ENCODE peak calls at places on chromosomes 13 and 19, in eight cellular contexts. W is vagina; V is pancreas; K is CD8-positive, alpha-beta memory T cell; J is tibial nerve; F is GM23248; G is right lobe of liver; M is DND-41. Q is an unnamed sample. For H3K4me1, the result is how much of the 10 kb centered on the place peaks cover.

GRCh38 chr13:85347251-85347650 is 452.0 kb downstream of the SLITRK6 start:
- DNase-seq in W (no peak), V (no peak), K (no peak), J (no peak), F (no peak), G (no peak), M (no peak), Q (no peak)

GRCh38 chr13:34627905-34628682 is 314.0 kb upstream of the NBEA start:
- DNase-seq in W (no peak), V (no peak), K (no peak), J (no peak), F (no peak), G (no peak), M (no peak), Q (no peak)

GRCh38 chr19:13022111-13022858 is 27.0 kb downstream of the NFIX start:
- DNase-seq in W (no peak), V (no peak), K (no peak), J (no peak), F (peak), G (no peak), M (no peak), Q (no peak)

GRCh38 chr19:662207-662961 is 630 bp downstream of the RNF126 start:
- DNase-seq in W (no peak), V (peak), K (peak), J (no peak), F (peak), G (peak), M (peak), Q (peak)

GRCh38 chr13:67857581-67858310 is 627.6 kb upstream of the PCDH9 start:
- DNase-seq in W (no peak), V (no peak), K (no peak), J (no peak), F (no peak), G (no peak), M (no peak), Q (no peak)

GRCh38 chr13:60788156-60788829 is 391.3 kb downstream of the TDRD3 start:
- DNase-seq in W (no peak), V (no peak), K (no peak), J (no peak), F (no peak), G (no peak), M (no peak), Q (no peak)

GRCh38 chr13:95552539-95553270 is at the start of gene CLDN10:
- DNase-seq in W (no peak), V (peak), K (no peak), J (no peak), F (no peak), G (no peak), M (no peak), Q (peak)

GRCh38 chr13:99218545-99218944 is 17.9 kb downstream of the UBAC2 start:
- DNase-seq in W (no peak), V (peak), K (no peak), J (no peak), F (no peak), G (peak), M (no peak), Q (no peak)

GRCh38 chr19:2171349-2172145 is 7.8 kb downstream of the DOT1L start:
- DNase-seq in W (no peak), V (peak), K (peak), J (no peak), F (no peak), G (no peak), M (peak), Q (no peak)

GRCh38 chr13:102402292-102402691 is 444 bp upstream of the FGF14 start:
- DNase-seq in W (no peak), V (no peak), K (peak), J (no peak), F (peak), G (peak), M (no peak), Q (no peak)

GRCh38 chr19:54188224-54188871 is 1.0 kb downstream of the MBOAT7 start:
- DNase-seq in W (no peak), V (peak), K (no peak), J (no peak), F (peak), G (no peak), M (peak), Q (peak)

GRCh38 chr13:40946485-40946884 is 72.6 kb downstream of the ELF1 start:
- DNase-seq in W (no peak), V (no peak), K (no peak), J (no peak), F (no peak), G (no peak), M (no peak), Q (peak)

GRCh38 chr13:27461940-27462584 is 11.7 kb upstream of the MTIF3 start:
- DNase-seq in W (no peak), V (no peak), K (no peak), J (no peak), F (peak), G (no peak), M (no peak), Q (no peak)

GRCh38 chr13:30593001-30593400 is 24.7 kb upstream of the USPL1 start:
- DNase-seq in W (no peak), V (no peak), K (no peak), J (no peak), F (no peak), G (no peak), M (no peak), Q (no peak)

GRCh38 chr19:6063576-6063961 is 46.7 kb downstream of the RFX2 start:
- DNase-seq in W (no peak), V (no peak), K (no peak), J (no peak), F (no peak), G (no peak), M (no peak), Q (no peak)
- H3K4me1 ChIP-seq in W (half or more), V (under half), K (under half), J (under half), F (under half), G (under half), M (under half), Q (under half)

GRCh38 chr13:46992383-46992952 is 95.6 kb upstream of the HTR2A start:
- DNase-seq in W (no peak), V (no peak), K (no peak), J (no peak), F (peak), G (no peak), M (no peak), Q (no peak)
- H3K4me1 ChIP-seq in W (under half), V (under half), K (under half), J (under half), F (under half), G (under half), M (under half), Q (under half)

DNA sequence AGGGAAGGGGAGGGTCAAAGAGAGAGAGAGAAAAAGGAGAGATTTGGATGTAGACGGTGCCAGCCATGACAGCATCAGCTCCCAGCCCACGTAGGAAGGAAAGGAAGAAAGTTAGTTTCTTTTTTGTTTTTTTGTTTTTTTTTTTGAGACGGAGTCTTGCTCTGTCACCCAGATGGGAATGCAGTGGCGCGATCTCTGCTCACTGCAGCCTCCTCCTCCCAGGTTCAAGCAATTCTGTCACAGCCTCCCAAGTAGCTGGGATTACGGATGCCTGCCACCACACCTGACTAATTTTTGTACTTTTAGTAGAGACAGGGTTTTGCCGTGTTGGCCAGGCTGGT is 27.6 kb downstream of the ELL start:
- DNase-seq in W (no peak), V (no peak), K (no peak), J (no peak), F (peak), G (no peak), M (no peak), Q (no peak)
- H3K4me1 ChIP-seq in W (half or more), V (under half), K (half or more), J (under half), F (under half), G (under half), M (under half), Q (under half)

DNA sequence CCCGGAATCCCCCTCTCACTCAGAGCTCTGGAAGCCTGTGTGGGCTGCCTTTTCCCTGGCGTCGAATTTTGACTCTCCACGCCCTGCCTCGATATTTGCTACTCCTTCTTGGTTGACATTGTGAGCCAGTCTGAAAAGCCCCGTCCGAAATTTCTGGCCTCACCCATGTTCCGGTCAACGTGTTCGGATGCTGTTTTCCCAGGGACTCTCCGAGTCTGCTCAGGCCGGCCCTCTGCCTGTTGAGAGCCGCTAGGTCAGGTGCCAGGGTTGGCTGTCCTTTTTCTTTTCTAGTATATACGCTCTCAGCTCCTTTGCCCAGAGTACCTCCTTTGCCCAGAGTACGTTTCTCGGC is 6.8 kb upstream of the DGKH start:
- DNase-seq in W (no peak), V (peak), K (no peak), J (no peak), F (peak), G (peak), M (no peak), Q (peak)
- H3K4me1 ChIP-seq in W (under half), V (under half), K (under half), J (under half), F (under half), G (under half), M (under half), Q (under half)

GRCh38 chr13:112730157-112730671 is 40.4 kb downstream of the ATP11A start:
- DNase-seq in W (no peak), V (no peak), K (no peak), J (no peak), F (no peak), G (no peak), M (no peak), Q (no peak)
- H3K4me1 ChIP-seq in W (under half), V (under half), K (under half), J (under half), F (under half), G (under half), M (under half), Q (under half)

DNA sequence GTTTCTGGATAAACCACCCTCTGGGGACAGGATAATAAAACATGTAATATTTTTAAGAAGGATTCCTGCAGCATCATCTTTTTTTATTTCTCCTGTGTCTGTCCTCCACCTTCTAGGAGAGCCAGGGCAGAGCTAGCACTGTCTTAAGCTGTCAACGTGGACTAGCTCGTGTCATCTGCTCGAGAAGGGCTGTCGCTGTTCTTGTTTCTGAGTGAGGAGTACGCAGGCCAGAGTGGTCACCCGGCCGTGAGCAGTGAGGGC is 13.9 kb downstream of the CAPN12 start:
- DNase-seq in W (no peak), V (no peak), K (no peak), J (no peak), F (no peak), G (peak), M (no peak), Q (no peak)
- H3K4me1 ChIP-seq in W (under half), V (under half), K (under half), J (under half), F (under half), G (under half), M (under half), Q (under half)

GRCh38 chr19:15269806-15270205 is 37.6 kb upstream of the EPHX3 start:
- DNase-seq in W (no peak), V (no peak), K (no peak), J (no peak), F (no peak), G (no peak), M (no peak), Q (no peak)
- H3K4me1 ChIP-seq in W (half or more), V (half or more), K (under half), J (under half), F (under half), G (under half), M (under half), Q (under half)

GRCh38 chr19:19488041-19488874 is 27.1 kb downstream of the TSSK6 start:
- DNase-seq in W (no peak), V (peak), K (no peak), J (no peak), F (peak), G (peak), M (no peak), Q (peak)

GRCh38 chr19:19491321-19492025 is 23.9 kb downstream of the TSSK6 start:
- DNase-seq in W (no peak), V (peak), K (no peak), J (no peak), F (no peak), G (no peak), M (no peak), Q (no peak)

GRCh38 chr19:19488875-19489690 is 26.3 kb downstream of the TSSK6 start:
- DNase-seq in W (no peak), V (peak), K (peak), J (peak), F (peak), G (peak), M (peak), Q (peak)

GRCh38 chr19:19490247-19490968 is 24.9 kb downstream of the TSSK6 start:
- DNase-seq in W (no peak), V (peak), K (peak), J (peak), F (peak), G (peak), M (peak), Q (peak)

DNA sequence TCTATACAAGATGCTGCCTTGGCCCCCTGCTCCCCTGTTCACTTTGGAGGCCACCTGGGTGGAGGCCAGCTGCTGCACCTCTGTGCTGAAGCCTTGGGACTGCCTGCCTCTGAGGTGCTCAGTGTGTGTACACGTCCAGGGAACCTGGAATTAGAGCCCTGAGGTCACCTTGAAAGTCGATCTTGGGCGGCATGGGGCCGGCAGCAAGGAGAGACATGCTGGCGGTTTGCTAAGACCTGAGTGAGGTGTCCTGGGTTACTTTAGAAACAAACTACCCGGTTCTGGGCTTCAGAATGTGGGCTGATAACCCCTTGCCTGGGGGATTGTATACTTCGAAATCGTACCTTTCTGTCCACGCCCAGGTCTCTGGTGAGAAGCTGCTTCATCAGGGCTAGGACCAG is 25.5 kb downstream of the TSSK6 start:
- DNase-seq in W (no peak), V (peak), K (peak), J (no peak), F (no peak), G (no peak), M (no peak), Q (no peak)
- H3K4me1 ChIP-seq in W (half or more), V (under half), K (half or more), J (under half), F (under half), G (under half), M (under half), Q (under half)

GRCh38 chr13:76697277-76697676 is 188.9 kb downstream of the KCTD12 start:
- DNase-seq in W (no peak), V (no peak), K (no peak), J (no peak), F (no peak), G (no peak), M (no peak), Q (no peak)
- H3K4me1 ChIP-seq in W (under half), V (under half), K (under half), J (under half), F (under half), G (under half), M (under half), Q (under half)

DNA sequence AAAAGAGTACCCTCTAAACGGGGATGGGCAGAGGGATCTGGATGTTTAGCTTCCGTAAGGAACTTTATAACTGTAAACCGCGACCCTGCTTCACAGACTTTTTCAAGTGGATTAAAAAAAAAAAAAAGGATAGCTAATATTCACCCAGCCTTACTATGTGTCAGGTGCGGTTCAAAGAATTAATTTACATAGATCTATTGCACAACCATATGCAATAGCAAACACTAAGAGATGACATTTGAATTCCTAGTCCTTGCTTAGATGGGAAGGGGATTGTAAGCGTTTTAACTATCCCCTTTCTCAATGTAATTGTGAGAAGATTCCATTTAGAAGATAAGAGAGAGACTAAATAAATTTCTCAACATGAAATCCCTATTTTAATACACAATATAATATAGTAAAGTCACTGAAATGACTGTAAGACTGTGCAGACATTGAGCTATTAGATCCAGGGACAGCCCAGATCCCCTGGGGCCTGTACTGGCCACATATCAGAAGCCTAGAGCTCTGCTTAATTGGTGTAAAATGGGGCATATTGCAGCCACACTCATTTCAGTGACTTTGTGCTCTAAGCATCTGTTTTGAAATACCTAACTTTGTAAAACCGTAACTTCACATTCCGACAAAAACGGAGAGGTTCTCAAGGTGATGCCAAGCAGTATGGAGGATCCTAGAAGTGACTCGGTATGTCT is 13.6 kb downstream of the LATS2 start:
- DNase-seq in W (no peak), V (no peak), K (no peak), J (no peak), F (no peak), G (no peak), M (no peak), Q (peak)
- H3K4me1 ChIP-seq in W (half or more), V (under half), K (under half), J (under half), F (under half), G (under half), M (under half), Q (under half)